ENCODE peak calls at places on chromosomes 7 and 10, in five cellular contexts. One of them, this sample, is unnamed.

GRCh38 chr7:55776196-55776595 is 86.4 kb downstream of the SEPTIN14 start:
- DNase-seq in frontal cortex: no peak
- DNase-seq in LoVo: no peak
- DNase-seq in HCT116: no peak
- DNase-seq in stomach: no peak
- DNase-seq in this sample: no peak

GRCh38 chr10:35409094-35409582 is 72.8 kb downstream of the CCNY start:
- DNase-seq in LoVo: no peak
- DNase-seq in HCT116: no peak
- DNase-seq in frontal cortex: peak; percentile 64
- DNase-seq in stomach: no peak
- DNase-seq in this sample: peak; percentile 74

GRCh38 chr7:152502813-152503790 is 67.3 kb upstream of the KMT2C start:
- DNase-seq in frontal cortex: no peak
- DNase-seq in stomach: no peak
- DNase-seq in HCT116: no peak
- DNase-seq in LoVo: no peak
- DNase-seq in this sample: no peak

GRCh38 chr10:106771132-106771531 is 393.4 kb downstream of the SORCS1 start:
- DNase-seq in HCT116: no peak
- DNase-seq in stomach: no peak
- DNase-seq in LoVo: no peak
- DNase-seq in frontal cortex: no peak
- DNase-seq in this sample: no peak

GRCh38 chr10:48285710-48286109 is 11.2 kb upstream of the FRMPD2 start:
- DNase-seq in frontal cortex: no peak
- DNase-seq in HCT116: no peak
- DNase-seq in LoVo: no peak
- DNase-seq in stomach: no peak
- DNase-seq in this sample: no peak

GRCh38 chr10:71143610-71144009 is 68.8 kb upstream of the UNC5B start:
- DNase-seq in frontal cortex: no peak
- DNase-seq in LoVo: no peak
- DNase-seq in HCT116: no peak
- DNase-seq in stomach: no peak
- DNase-seq in this sample: no peak

GRCh38 chr10:102266670-102267069 is 21.3 kb downstream of the GBF1 start:
- DNase-seq in HCT116: no peak
- DNase-seq in stomach: no peak
- DNase-seq in frontal cortex: no peak
- DNase-seq in LoVo: no peak
- DNase-seq in this sample: no peak

GRCh38 chr10:17742918-17743317 is 9.1 kb upstream of the TMEM236 start:
- DNase-seq in HCT116: peak; percentile 49
- DNase-seq in frontal cortex: no peak
- DNase-seq in stomach: peak; percentile 58
- DNase-seq in LoVo: peak; percentile 37
- DNase-seq in this sample: peak; percentile 32

GRCh38 chr7:22642454-22642853 is 84.5 kb upstream of the IL6 start:
- DNase-seq in frontal cortex: no peak
- DNase-seq in LoVo: no peak
- DNase-seq in HCT116: no peak
- DNase-seq in stomach: no peak
- DNase-seq in this sample: no peak

GRCh38 chr10:18364987-18365775 is 225.0 kb downstream of the CACNB2 start:
- DNase-seq in LoVo: no peak
- DNase-seq in frontal cortex: no peak
- DNase-seq in HCT116: no peak
- DNase-seq in stomach: no peak
- DNase-seq in this sample: no peak

GRCh38 chr10:129046074-129046681 is 420.9 kb upstream of the MGMT start:
- DNase-seq in LoVo: no peak
- DNase-seq in frontal cortex: no peak
- DNase-seq in stomach: no peak
- DNase-seq in HCT116: no peak
- DNase-seq in this sample: no peak

GRCh38 chr10:35397953-35398352 is 61.6 kb downstream of the CCNY start:
- DNase-seq in LoVo: no peak
- DNase-seq in frontal cortex: no peak
- DNase-seq in stomach: no peak
- DNase-seq in HCT116: no peak
- DNase-seq in this sample: no peak

GRCh38 chr7:64559206-64559605 is 3.7 kb downstream of the ZNF680 start:
- DNase-seq in stomach: no peak
- DNase-seq in HCT116: no peak
- DNase-seq in frontal cortex: no peak
- DNase-seq in LoVo: peak; percentile 32
- DNase-seq in this sample: no peak

GRCh38 chr7:123795917-123796316 is 47.1 kb upstream of the WASL start:
- DNase-seq in frontal cortex: no peak
- DNase-seq in HCT116: no peak
- DNase-seq in LoVo: no peak
- DNase-seq in stomach: no peak
- DNase-seq in this sample: no peak

GRCh38 chr7:66348959-66349358 is 143.8 kb downstream of the TPST1 start:
- DNase-seq in stomach: no peak
- DNase-seq in LoVo: no peak
- DNase-seq in frontal cortex: no peak
- DNase-seq in HCT116: no peak
- DNase-seq in this sample: no peak

GRCh38 chr10:14571866-14572507 is 202.7 kb downstream of the FAM107B start:
- DNase-seq in HCT116: no peak
- DNase-seq in LoVo: no peak
- DNase-seq in stomach: peak; percentile 92
- DNase-seq in frontal cortex: no peak
- DNase-seq in this sample: peak; percentile 71

GRCh38 chr10:9302142-9302746 is 1247.8 kb downstream of the GATA3 start:
- DNase-seq in HCT116: peak; percentile 23
- DNase-seq in frontal cortex: no peak
- DNase-seq in LoVo: peak; percentile 72
- DNase-seq in stomach: no peak
- DNase-seq in this sample: peak; percentile 61

GRCh38 chr7:137820677-137821420 is 25.9 kb downstream of the DGKI start:
- DNase-seq in stomach: no peak
- DNase-seq in frontal cortex: no peak
- DNase-seq in LoVo: no peak
- DNase-seq in HCT116: no peak
- DNase-seq in this sample: peak; percentile 15

GRCh38 chr10:112159469-112159868 is 24.1 kb downstream of the GPAM start:
- DNase-seq in stomach: no peak
- DNase-seq in HCT116: no peak
- DNase-seq in LoVo: no peak
- DNase-seq in frontal cortex: no peak
- DNase-seq in this sample: no peak

GRCh38 chr7:106015586-106016218 is 52.6 kb downstream of the CDHR3 start:
- DNase-seq in stomach: no peak
- DNase-seq in frontal cortex: no peak
- DNase-seq in HCT116: no peak
- DNase-seq in LoVo: no peak
- DNase-seq in this sample: no peak

GRCh38 chr10:4170633-4171314 is 385.8 kb upstream of the KLF6 start:
- DNase-seq in frontal cortex: no peak
- DNase-seq in stomach: no peak
- DNase-seq in HCT116: no peak
- DNase-seq in LoVo: no peak
- DNase-seq in this sample: no peak

GRCh38 chr10:131750973-131751826 is 149.6 kb upstream of the PPP2R2D start:
- DNase-seq in stomach: no peak
- DNase-seq in frontal cortex: no peak
- DNase-seq in HCT116: no peak
- DNase-seq in LoVo: no peak
- DNase-seq in this sample: no peak

GRCh38 chr7:132893560-132893959 is 188.3 kb downstream of the CHCHD3 start:
- DNase-seq in frontal cortex: no peak
- DNase-seq in stomach: no peak
- DNase-seq in LoVo: no peak
- DNase-seq in HCT116: no peak
- DNase-seq in this sample: no peak

GRCh38 chr7:98294326-98294725 is 12.8 kb downstream of the BRI3 start:
- DNase-seq in LoVo: no peak
- DNase-seq in stomach: no peak
- DNase-seq in HCT116: no peak
- DNase-seq in frontal cortex: no peak
- DNase-seq in this sample: no peak

GRCh38 chr7:26078437-26079362 is 73.3 kb upstream of the NFE2L3 start:
- DNase-seq in frontal cortex: no peak
- DNase-seq in stomach: peak; percentile 65
- DNase-seq in LoVo: peak; percentile 83
- DNase-seq in HCT116: peak; percentile 41
- DNase-seq in this sample: peak; percentile 50